ENCODE peak calls at places on chromosomes 1 and 21, in five cellular contexts. K is PC-3, W is heart right ventricle, L is GM12865, J is testis. D is an unnamed sample.
A peak's percentile ranks its signal among the peaks of the same experiment; 100 is the strongest.

GRCh38 chr1:223707270-223708000 is 4.9 kb upstream of the CAPN2 start:
- DNase-seq in K (peak; percentile 99), W (peak; percentile 67), J (peak; percentile 84), L (no peak), D (no peak)

GRCh38 chr1:119101563-119101962 is 38.9 kb downstream of the WARS2 start:
- DNase-seq in K (no peak), L (no peak), J (peak; percentile 46), W (no peak), D (no peak)

GRCh38 chr1:221429262-221429661 is 312.6 kb downstream of the DUSP10 start:
- DNase-seq in K (peak; percentile 69), W (no peak), J (no peak), L (no peak), D (no peak)

GRCh38 chr1:15178571-15179484 is 25.3 kb downstream of the TMEM51 start:
- DNase-seq in W (no peak), J (no peak), L (no peak), K (peak; percentile 94), D (no peak)

GRCh38 chr1:44421374-44422028 is 16.4 kb downstream of the RNF220 start:
- DNase-seq in W (no peak), L (no peak), K (no peak), J (no peak), D (no peak)

GRCh38 chr1:218636548-218636947 is 291.4 kb downstream of the TGFB2 start:
- DNase-seq in J (no peak), L (no peak), K (no peak), W (no peak), D (no peak)

GRCh38 chr1:171280596-171280995 is 32.3 kb downstream of the FMO1 start:
- DNase-seq in L (no peak), W (no peak), K (no peak), J (no peak), D (no peak)

GRCh38 chr1:210373628-210373877 is 44.9 kb downstream of the HHAT start:
- DNase-seq in J (no peak), K (no peak), L (no peak), W (no peak), D (no peak)

GRCh38 chr1:189275786-189276185 is 1201.9 kb downstream of the BRINP3 start:
- DNase-seq in L (no peak), K (no peak), W (no peak), J (no peak), D (no peak)

GRCh38 chr1:155989242-155989991 is 11.1 kb upstream of the ARHGEF2 start:
- DNase-seq in L (peak; percentile 83), K (peak; percentile 88), J (peak; percentile 72), W (peak; percentile 66), D (peak; percentile 83)

GRCh38 chr1:176450526-176450925 is 12.4 kb upstream of the PAPPA2 start:
- DNase-seq in J (no peak), K (peak; percentile 69), L (no peak), W (no peak), D (no peak)

GRCh38 chr21:16773206-16773605 is 739.6 kb upstream of the CXADR start:
- DNase-seq in W (no peak), L (no peak), J (no peak), K (no peak), D (no peak)

GRCh38 chr1:241964550-241965241 is 7.1 kb downstream of the BECN2 start:
- DNase-seq in J (no peak), K (no peak), W (no peak), L (no peak), D (no peak)

GRCh38 chr1:64470670-64471217 is 815 bp downstream of the CACHD1 start:
- DNase-seq in W (peak; percentile 9), L (peak; percentile 7), K (no peak), J (peak; percentile 42), D (peak; percentile 20)

GRCh38 chr1:116453906-116454305 is 80.9 kb downstream of the ATP1A1 start:
- DNase-seq in J (no peak), K (no peak), L (no peak), W (no peak), D (no peak)

GRCh38 chr1:200896571-200897187 is 2.0 kb downstream of the INAVA start:
- DNase-seq in W (no peak), K (peak; percentile 100), J (no peak), L (no peak), D (no peak)

GRCh38 chr21:33197546-33197945 is 32.2 kb upstream of the IFNAR2 start:
- DNase-seq in W (peak; percentile 49), K (no peak), L (no peak), J (peak; percentile 87), D (no peak)

GRCh38 chr1:100360790-100361232 is 8.5 kb downstream of the CDC14A start:
- DNase-seq in K (no peak), L (no peak), W (peak; percentile 47), J (peak; percentile 76), D (no peak)

GRCh38 chr1:233355841-233356704 is 28.5 kb downstream of the MAP3K21 start:
- DNase-seq in W (no peak), K (no peak), L (peak; percentile 42), J (no peak), D (peak; percentile 36)

GRCh38 chr1:222897527-222898190 is 82.8 kb downstream of the DISP1 start:
- DNase-seq in K (peak; percentile 5), W (no peak), L (no peak), J (no peak), D (no peak)

GRCh38 chr1:17194133-17194475 is 10.8 kb upstream of the PADI1 start:
- DNase-seq in K (no peak), J (no peak), W (no peak), L (no peak), D (no peak)

GRCh38 chr21:32184485-32184884 is 94.4 kb downstream of the MIS18A start:
- DNase-seq in J (no peak), L (no peak), K (no peak), W (no peak), D (no peak)

GRCh38 chr1:56477164-56478111 is 101.9 kb downstream of the PLPP3 start:
- DNase-seq in L (no peak), K (no peak), J (peak; percentile 67), W (peak; percentile 73), D (no peak)

GRCh38 chr1:2429780-2430591 is 17.6 kb upstream of the PEX10 start:
- DNase-seq in W (no peak), K (peak; percentile 67), L (peak; percentile 45), J (no peak), D (peak; percentile 58)

GRCh38 chr1:158819461-158820443 is 11.4 kb upstream of the MNDA start:
- DNase-seq in W (no peak), K (no peak), L (peak; percentile 38), J (no peak), D (peak; percentile 7)

GRCh38 chr1:54342764-54343687 is 63.2 kb downstream of the SSBP3 start:
- DNase-seq in K (no peak), W (no peak), J (no peak), L (no peak), D (no peak)
- TF ChIP-seq CTCF in K (no peak), W (no peak), J (no peak), L (no peak), D (no peak)

DNA sequence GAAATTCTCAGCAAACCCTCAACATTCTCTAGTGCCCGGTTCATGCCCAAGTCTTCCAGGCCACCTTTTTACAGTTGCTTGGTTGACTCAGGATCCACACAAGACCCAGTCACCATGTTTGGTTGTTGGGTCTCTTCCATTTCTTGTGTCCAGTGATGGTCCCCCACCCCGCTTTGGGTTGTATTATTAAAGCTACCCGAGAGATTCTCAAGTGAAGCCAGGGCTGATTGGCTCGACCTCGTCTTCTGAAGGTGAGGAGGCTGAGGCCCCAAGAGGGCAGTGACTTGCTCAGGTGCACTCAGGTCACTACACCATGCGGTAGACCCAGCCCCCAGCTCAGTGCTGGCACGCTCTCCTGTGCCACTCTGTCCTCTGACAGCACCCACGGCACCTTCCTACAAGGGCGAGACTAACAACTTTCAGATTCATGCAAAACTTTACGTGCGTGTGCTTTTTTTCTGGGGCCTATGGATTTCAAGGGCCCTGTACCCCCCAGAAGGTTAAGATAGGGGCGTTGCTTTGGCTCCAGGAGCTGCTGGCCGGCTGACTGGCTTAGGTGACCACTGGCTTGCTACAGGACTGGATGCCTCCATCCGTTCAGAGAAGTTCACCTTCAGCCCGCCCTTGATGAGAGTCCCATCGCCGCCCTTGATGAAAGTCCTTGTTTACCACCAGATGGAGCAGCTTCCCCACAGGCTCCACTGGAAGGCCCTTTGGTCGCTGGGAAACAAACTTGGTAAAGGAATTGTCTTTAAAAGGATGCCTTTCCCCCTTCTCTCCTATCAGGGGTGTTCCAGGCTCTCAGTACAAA is 50.4 kb downstream of the CAPN9 start:
- DNase-seq in K (peak; percentile 78), W (peak; percentile 75), L (peak; percentile 22), J (peak; percentile 72), D (peak; percentile 16)
- TF ChIP-seq CTCF in K (peak; percentile 96), W (peak; percentile 69), L (peak; percentile 20), J (peak; percentile 50), D (no peak)

DNA sequence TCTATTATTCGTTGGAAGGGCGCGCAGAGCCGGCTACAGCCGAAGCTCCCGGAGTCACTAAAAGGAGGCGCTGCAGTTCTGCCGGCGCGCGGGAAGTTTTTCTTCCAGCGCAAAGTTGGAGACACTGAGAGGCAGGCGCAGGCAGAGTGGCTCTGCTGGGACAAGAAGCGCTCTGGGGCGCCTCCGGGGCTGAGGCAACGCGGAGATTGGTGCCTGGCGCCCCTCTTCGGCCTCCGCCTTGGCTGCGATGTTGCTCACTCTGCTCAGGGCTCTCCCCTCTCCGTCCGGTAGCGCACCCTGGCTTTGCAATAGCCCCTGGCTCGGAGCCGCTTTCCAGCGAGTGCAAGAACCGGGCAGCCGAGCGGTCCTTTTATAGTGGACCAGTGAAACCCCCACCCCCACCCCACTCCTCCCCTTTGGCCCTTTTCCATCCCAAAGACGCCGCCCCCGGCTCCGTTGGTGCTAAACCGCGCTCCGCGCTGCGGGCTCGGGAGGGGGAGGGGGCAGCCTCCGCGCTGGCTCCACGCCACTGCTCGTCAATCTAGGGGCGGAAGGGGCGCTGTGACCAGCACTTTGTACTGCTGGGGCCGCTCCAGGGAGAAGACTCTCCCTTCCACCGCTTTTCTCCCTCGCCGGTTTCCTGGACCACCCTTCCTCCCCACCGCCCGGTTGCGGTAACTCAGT is at the start of gene ADAMTS1:
- DNase-seq in W (peak; percentile 94), K (peak; percentile 76), L (no peak), J (peak; percentile 91), D (peak; percentile 26)
- TF ChIP-seq CTCF in W (no peak), K (no peak), L (no peak), J (no peak), D (no peak)

DNA sequence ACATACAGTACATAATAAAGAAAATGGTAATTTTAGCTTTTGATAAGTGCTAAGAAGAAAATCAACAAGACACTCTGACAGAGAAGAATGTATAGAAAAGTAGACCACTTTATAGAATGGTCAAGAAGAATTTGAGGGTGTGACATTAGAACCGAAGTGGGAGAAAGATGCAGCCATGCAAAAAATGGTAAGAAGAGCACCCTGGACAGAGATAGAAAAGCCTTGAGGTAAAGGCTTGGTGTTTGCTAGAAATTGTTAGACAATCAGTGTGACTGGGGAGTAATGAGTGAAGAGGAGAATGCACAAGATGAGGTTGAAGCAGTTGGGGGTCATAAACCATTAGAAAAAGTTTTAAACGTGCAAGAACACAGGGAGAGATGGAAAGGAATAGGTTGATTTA is 23.5 kb downstream of the MAEL start:
- DNase-seq in J (no peak), W (no peak), K (no peak), L (no peak), D (no peak)
- TF ChIP-seq CTCF in J (no peak), W (no peak), K (no peak), L (no peak), D (no peak)

D was measured in activated CD8-positive, alpha-beta T cell treated with anti-CD3 and anti-CD28 coated beads for 36 hours.